ENCODE peak calls at places on chromosomes 16 and 17, in four cellular contexts. O, H, X and T are unnamed samples.
A peak's percentile ranks its signal among the peaks of the same experiment; 100 is the strongest.

GRCh38 chr16:53913082-53913870 is 209.3 kb downstream of the FTO start:
- DNase-seq in O (no peak), H (no peak), X (no peak), T (no peak)

GRCh38 chr16:66930189-66930588 is 4.0 kb downstream of the CIAO2B start:
- DNase-seq in X (no peak), H (peak; percentile 50), O (no peak), T (peak; percentile 30)

GRCh38 chr17:410674-411401 is 58.2 kb upstream of the RPH3AL start:
- DNase-seq in O (no peak), X (no peak), H (peak; percentile 22), T (no peak)

GRCh38 chr16:74991593-74992403 is 6.9 kb upstream of the WDR59 start:
- DNase-seq in O (no peak), X (no peak), H (peak; percentile 68), T (no peak)

GRCh38 chr17:75515523-75516254 is at the start of gene CASKIN2:
- DNase-seq in H (peak; percentile 99), X (peak; percentile 93), O (peak; percentile 30), T (peak; percentile 61)

GRCh38 chr16:49587511-49587910 is 213.9 kb downstream of the C16orf78 start:
- DNase-seq in H (no peak), X (no peak), O (no peak), T (no peak)

GRCh38 chr16:4376126-4376819 is 4.6 kb downstream of the VASN start:
- DNase-seq in H (no peak), O (no peak), X (no peak), T (no peak)

GRCh38 chr16:12580809-12581208 is 222.9 kb downstream of the CPPED1 start:
- DNase-seq in H (no peak), O (no peak), X (no peak), T (no peak)

GRCh38 chr16:11004351-11004750 is 60.0 kb downstream of the CLEC16A start:
- DNase-seq in H (no peak), O (no peak), X (no peak), T (no peak)

GRCh38 chr16:87550510-87550961 is 51.8 kb upstream of the JPH3 start:
- DNase-seq in H (peak; percentile 71), O (no peak), X (peak; percentile 77), T (no peak)

GRCh38 chr16:58460219-58460610 is 39.7 kb upstream of the NDRG4 start:
- DNase-seq in O (no peak), H (no peak), X (no peak), T (no peak)

GRCh38 chr16:85360323-85361277 is 248.3 kb upstream of the CIBAR2 start:
- DNase-seq in O (no peak), X (no peak), H (no peak), T (no peak)

GRCh38 chr17:33968350-33969044 is 286.6 kb upstream of the CCL2 start:
- DNase-seq in H (peak; percentile 38), O (peak; percentile 83), X (peak; percentile 40), T (no peak)

GRCh38 chr17:51161541-51161940 is 4.7 kb upstream of the NME2 start:
- DNase-seq in H (no peak), X (no peak), O (no peak), T (no peak)

GRCh38 chr16:58960034-58960433 is 225.9 kb upstream of the GOT2 start:
- DNase-seq in O (no peak), X (no peak), H (no peak), T (no peak)

GRCh38 chr17:40903129-40903847 is 18.2 kb upstream of the KRT20 start:
- DNase-seq in O (no peak), X (no peak), H (peak; percentile 27), T (no peak)

GRCh38 chr17:39096435-39097158 is 54.8 kb downstream of the PLXDC1 start:
- DNase-seq in O (no peak), H (no peak), X (no peak), T (peak; percentile 85)

GRCh38 chr17:75073618-75074047 is 14.1 kb upstream of the SLC16A5 start:
- DNase-seq in X (no peak), H (no peak), O (no peak), T (no peak)

GRCh38 chr17:33241390-33241789 is 51.7 kb downstream of the ASIC2 start:
- DNase-seq in O (no peak), X (no peak), H (no peak), T (no peak)

GRCh38 chr16:69033550-69033949 is 71.9 kb upstream of the HAS3 start:
- DNase-seq in X (no peak), H (no peak), O (no peak), T (no peak)

GRCh38 chr17:8226536-8227237 is 16.3 kb upstream of the AURKB start:
- DNase-seq in X (no peak), O (peak; percentile 78), H (peak; percentile 62), T (peak; percentile 64)

GRCh38 chr16:10982430-10983174 is 38.2 kb downstream of the CLEC16A start:
- DNase-seq in O (no peak), H (no peak), X (no peak), T (no peak)

GRCh38 chr17:40019140-40019991 is 4.1 kb downstream of the CSF3 start:
- DNase-seq in H (no peak), X (no peak), O (no peak), T (no peak)

GRCh38 chr16:78570409-78571141 is 471.1 kb downstream of the WWOX start:
- DNase-seq in O (no peak), X (no peak), H (no peak), T (no peak)

GRCh38 chr17:15981208-15981607 is 18.3 kb downstream of the ZSWIM7 start:
- DNase-seq in O (peak; percentile 55), X (peak; percentile 30), H (no peak), T (no peak)
- TF ChIP-seq SPI1 in O (peak; percentile 79), X (peak; percentile 87), H (peak; percentile 16), T (no peak)

GRCh38 chr17:44601574-44602372 is 44.5 kb downstream of the FZD2 start:
- DNase-seq in X (no peak), H (no peak), O (no peak), T (no peak)
- TF ChIP-seq SPI1 in X (no peak), H (no peak), O (no peak), T (no peak)

GRCh38 chr16:24852281-24852721 is 6.5 kb downstream of the SLC5A11 start:
- DNase-seq in H (no peak), X (no peak), O (no peak), T (no peak)

GRCh38 chr16:24851700-24852099 is 5.9 kb downstream of the SLC5A11 start:
- DNase-seq in X (no peak), O (no peak), H (no peak), T (no peak)

GRCh38 chr16:24849641-24850040 is 3.9 kb downstream of the SLC5A11 start:
- DNase-seq in X (no peak), O (no peak), H (no peak), T (no peak)

GRCh38 chr16:24848065-24848464 is 2.3 kb downstream of the SLC5A11 start:
- DNase-seq in X (no peak), H (no peak), O (no peak), T (no peak)

DNA sequence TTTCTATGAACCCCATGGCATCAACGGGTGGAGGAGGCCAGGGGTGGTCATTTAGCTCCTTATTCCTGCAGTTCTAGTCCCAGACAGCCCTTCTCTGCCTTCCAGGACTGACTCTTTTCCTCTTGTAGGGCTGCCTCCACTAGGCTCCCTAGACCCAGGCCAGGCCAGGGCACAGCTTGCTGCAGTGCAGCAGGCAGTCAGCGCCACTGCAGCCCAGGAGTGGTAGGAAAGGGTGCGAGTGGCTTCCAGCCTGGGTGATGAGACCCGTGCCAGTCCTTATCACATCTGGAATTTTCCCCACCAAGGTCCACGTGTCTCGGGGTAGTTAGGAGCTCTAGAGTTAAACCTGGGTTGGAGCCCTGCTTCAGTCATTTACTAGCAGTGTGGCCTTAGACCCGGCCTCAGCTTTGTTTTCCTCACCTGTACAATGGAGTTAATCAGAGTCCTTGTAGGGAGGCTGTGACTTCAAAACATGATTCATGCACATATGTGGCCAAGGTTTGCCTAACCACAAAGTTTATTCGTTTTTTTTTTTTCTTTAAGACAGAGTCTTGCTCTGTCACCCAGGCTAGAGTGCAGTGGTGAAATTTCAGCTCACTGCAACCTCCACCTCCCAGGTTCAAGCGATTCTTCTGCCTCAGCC is 4.6 kb downstream of the SLC5A11 start:
- DNase-seq in X (no peak), O (no peak), H (no peak), T (no peak)
- TF ChIP-seq SPI1 in X (no peak), O (no peak), H (no peak), T (no peak)

DNA sequence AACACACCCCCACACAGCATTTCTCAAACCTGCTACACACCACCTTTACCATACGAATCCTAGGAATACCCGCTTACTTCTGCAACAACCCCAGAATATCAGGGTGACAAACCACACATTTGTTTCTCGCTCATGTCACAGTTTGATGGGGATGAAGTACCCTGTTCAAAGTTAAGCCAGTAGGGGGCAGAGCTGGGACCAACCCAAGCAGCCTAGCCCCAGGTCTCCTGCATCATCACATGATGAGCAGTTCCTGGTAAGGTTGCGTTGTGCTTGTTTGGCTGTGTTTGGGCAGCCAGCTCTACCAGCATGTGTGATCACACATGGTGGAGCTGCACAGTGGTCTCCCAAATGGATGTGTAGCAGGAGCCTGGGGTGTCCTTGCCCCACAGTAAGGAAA is 103.6 kb upstream of the C16orf82 start:
- DNase-seq in O (no peak), X (peak; percentile 28), H (peak; percentile 60), T (no peak)
- TF ChIP-seq SPI1 in O (no peak), X (no peak), H (no peak), T (no peak)

GRCh38 chr17:60601443-60602384 is 1.7 kb downstream of the PPM1D start:
- DNase-seq in H (peak; percentile 78), X (no peak), O (peak; percentile 40), T (peak; percentile 45)
- TF ChIP-seq SPI1 in H (no peak), X (no peak), O (no peak), T (no peak)